ENCODE peak calls at places on chromosome 10, in seven cellular contexts. K is colonic mucosa, F is psoas muscle, V is GM23338, G is foreskin fibroblast, X is Peyer's patch, I is astrocyte of the cerebellum. T is an unnamed sample.

GRCh38 chr10:35707642-35708425 is 65.7 kb upstream of the FZD8 start:
- DNase-seq in K (no peak), V (no peak), X (no peak), G (no peak), I (no peak), F (no peak), T (peak; percentile 72)

GRCh38 chr10:115593060-115593459 is 499.9 kb downstream of the ATRNL1 start:
- DNase-seq in V (no peak), F (no peak), X (no peak), I (no peak), K (no peak), G (no peak), T (no peak)

GRCh38 chr10:23457632-23458417 is 18.9 kb downstream of the OTUD1 start:
- DNase-seq in F (no peak), V (no peak), K (no peak), G (no peak), X (no peak), I (no peak), T (no peak)

GRCh38 chr10:34698248-34698831 is 116.8 kb downstream of the PARD3 start:
- DNase-seq in V (no peak), K (no peak), I (no peak), F (no peak), G (no peak), X (no peak), T (no peak)

GRCh38 chr10:69728335-69728861 is 73.3 kb upstream of the COL13A1 start:
- DNase-seq in F (no peak), I (no peak), V (no peak), X (no peak), G (peak; percentile 64), K (no peak), T (peak; percentile 16)

GRCh38 chr10:72783290-72783689 is 91.3 kb downstream of the MCU start:
- DNase-seq in X (no peak), F (no peak), I (no peak), V (no peak), K (no peak), G (peak; percentile 42), T (no peak)

GRCh38 chr10:61692447-61692846 is 29.7 kb downstream of the CABCOCO1 start:
- DNase-seq in V (no peak), K (no peak), G (no peak), F (no peak), I (no peak), X (no peak), T (no peak)

GRCh38 chr10:36608251-36608650 is 517.1 kb upstream of the ANKRD30A start:
- DNase-seq in F (no peak), I (peak; percentile 64), X (no peak), K (no peak), V (no peak), G (peak; percentile 29), T (peak; percentile 14)

GRCh38 chr10:121032460-121032859 is 181.3 kb downstream of the WDR11 start:
- DNase-seq in K (no peak), I (no peak), X (no peak), V (peak; percentile 6), G (no peak), F (no peak), T (no peak)

GRCh38 chr10:73742454-73742734 is 1.8 kb upstream of the SEC24C start:
- DNase-seq in V (no peak), F (no peak), G (no peak), K (no peak), I (no peak), X (no peak), T (no peak)

GRCh38 chr10:96670786-96671185 is 49.5 kb downstream of the PIK3AP1 start:
- DNase-seq in X (no peak), G (no peak), K (no peak), I (no peak), F (no peak), V (no peak), T (no peak)

GRCh38 chr10:93573051-93573909 is 6.8 kb downstream of the FFAR4 start:
- DNase-seq in V (no peak), F (no peak), K (no peak), X (no peak), G (no peak), I (no peak), T (no peak)

GRCh38 chr10:64594072-64594471 is 1072.9 kb downstream of the REEP3 start:
- DNase-seq in K (no peak), F (no peak), V (no peak), I (no peak), G (no peak), X (no peak), T (no peak)

GRCh38 chr10:64601298-64601697 is 1080.1 kb downstream of the REEP3 start:
- DNase-seq in K (no peak), G (no peak), V (no peak), I (no peak), X (no peak), F (no peak), T (no peak)

GRCh38 chr10:64598604-64599003 is 1077.4 kb downstream of the REEP3 start:
- DNase-seq in X (no peak), V (no peak), K (no peak), F (no peak), I (no peak), G (no peak), T (no peak)
- H3K4me3 ChIP-seq in X (no peak overlapping the region), V (no peak overlapping the region), K (no peak overlapping the region), F (no peak overlapping the region), I (no peak overlapping the region), G (no peak overlapping the region), T (no peak overlapping the region)

DNA sequence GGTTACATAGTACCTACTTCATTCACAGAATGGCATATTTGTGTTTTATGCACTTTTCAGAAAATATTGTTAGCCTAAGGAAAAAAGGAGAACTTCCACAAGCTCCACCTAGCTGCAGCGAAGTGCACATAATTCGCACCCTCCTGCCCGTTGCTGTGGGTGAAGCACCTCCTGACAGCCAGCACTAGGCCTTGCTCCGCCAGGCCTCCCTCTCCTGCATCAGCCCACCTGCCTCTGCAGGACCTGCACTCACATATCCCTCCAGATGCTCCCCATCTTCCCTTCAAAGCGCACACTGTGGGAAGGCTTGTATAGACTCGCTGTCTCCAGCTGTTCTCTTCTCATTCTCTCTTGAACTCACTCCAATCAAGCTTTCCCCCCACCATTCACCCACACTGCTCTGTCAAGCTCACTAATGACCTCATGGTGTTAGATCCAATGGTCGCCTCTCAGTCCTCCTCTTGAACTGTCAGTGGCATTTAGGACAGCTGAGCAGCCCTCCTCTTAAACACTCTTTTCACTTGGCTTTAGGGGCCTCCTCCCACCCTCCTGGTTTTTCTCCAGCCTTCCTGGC is 20.7 kb upstream of the GRID1 start:
- DNase-seq in V (no peak), X (no peak), I (no peak), K (no peak), G (no peak), F (no peak), T (no peak)
- TF ChIP-seq CTCF in V (peak; percentile 16), X (no peak), I (no peak), K (no peak), G (no peak), F (no peak), T (peak; percentile 12)

GRCh38 chr10:80289451-80290287 is at the start of gene MAT1A:
- DNase-seq in X (no peak), G (peak; percentile 11), K (peak; percentile 39), I (no peak), V (peak; percentile 85), F (no peak), T (peak; percentile 4)
- H3K4me3 ChIP-seq in X (no peak within 1 kb of the TSS), G (no peak within 1 kb of the TSS), K (no peak within 1 kb of the TSS), I (no peak within 1 kb of the TSS), V (peak within 1 kb of the TSS; percentile 24), F (no peak within 1 kb of the TSS), T (no peak within 1 kb of the TSS)

DNA sequence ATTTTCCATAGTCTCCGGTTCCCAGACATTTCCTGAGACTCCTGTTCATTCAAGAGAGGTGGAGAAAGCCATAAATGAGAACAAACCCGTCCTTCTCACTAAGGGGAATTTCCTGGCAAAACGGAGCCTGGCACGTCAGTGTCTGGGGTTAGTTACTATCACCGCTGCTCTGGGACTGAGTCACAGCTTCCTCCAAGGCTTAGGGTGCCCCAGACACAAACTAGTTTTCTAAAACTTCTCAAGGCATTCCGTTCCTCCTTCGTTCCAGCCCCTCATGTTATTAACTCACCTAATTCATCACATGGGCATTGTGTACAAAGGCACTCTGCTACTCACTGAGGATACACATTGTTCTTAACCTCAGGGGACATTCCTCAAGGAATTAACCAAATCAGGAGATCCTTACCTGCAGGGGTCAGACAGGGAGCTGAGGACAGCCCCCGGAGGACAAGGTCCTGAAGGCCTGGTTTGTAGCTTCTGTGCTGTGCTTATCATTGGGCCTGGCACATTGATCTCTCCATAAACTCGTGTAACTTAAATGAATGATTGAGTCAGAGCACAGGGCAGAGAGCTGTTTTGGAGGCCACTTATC is 103.0 kb upstream of the KLF6 start:
- DNase-seq in V (peak; percentile 73), F (no peak), K (no peak), I (peak; percentile 62), G (peak; percentile 79), X (peak; percentile 79), T (peak; percentile 95)
- TF ChIP-seq CTCF in V (no peak), F (no peak), K (no peak), I (no peak), G (no peak), X (no peak), T (no peak)